ENCODE peak calls at places on chromosomes 6 and 20, in five cellular contexts. W is GM23248, V is MM.1S, P is hepatocyte, S is PC-9. E is an unnamed sample.
A peak's percentile ranks its signal among the peaks of the same experiment; 100 is the strongest.

GRCh38 chr6:137904822-137905617 is 38.0 kb downstream of the TNFAIP3 start:
- DNase-seq in S (no peak), P (no peak), W (peak; percentile 88), V (no peak), E (no peak)

GRCh38 chr6:30520480-30520992 is 31.2 kb downstream of the HLA-E start:
- DNase-seq in W (no peak), V (no peak), S (peak; percentile 55), P (no peak), E (no peak)

GRCh38 chr6:143901885-143902708 is 37.8 kb downstream of the ZC2HC1B start:
- DNase-seq in P (peak; percentile 34), W (peak; percentile 3), S (no peak), V (peak; percentile 70), E (no peak)

GRCh38 chr20:59412896-59413295 is 112.5 kb downstream of the EDN3 start:
- DNase-seq in V (no peak), P (peak; percentile 34), W (no peak), S (no peak), E (no peak)

GRCh38 chr6:166591961-166592520 is 5.6 kb upstream of the RAMACL start:
- DNase-seq in S (no peak), V (no peak), P (no peak), W (no peak), E (no peak)

GRCh38 chr6:6810727-6811126 is 222.2 kb downstream of the LY86 start:
- DNase-seq in V (peak; percentile 55), S (no peak), P (no peak), W (no peak), E (no peak)

GRCh38 chr20:36315545-36316351 is 9.6 kb downstream of the DLGAP4 start:
- DNase-seq in P (no peak), V (no peak), W (no peak), S (no peak), E (no peak)

GRCh38 chr20:50837532-50838321 is 42.9 kb downstream of the BCAS4 start:
- DNase-seq in V (no peak), P (peak; percentile 75), W (peak; percentile 93), S (no peak), E (no peak)

GRCh38 chr6:157514659-157515496 is 133.9 kb downstream of the ZDHHC14 start:
- DNase-seq in V (no peak), S (peak; percentile 67), P (peak; percentile 35), W (peak; percentile 83), E (no peak)

GRCh38 chr6:30238178-30238795 is 25.1 kb upstream of the TRIM26 start:
- DNase-seq in S (no peak), P (peak; percentile 23), V (peak; percentile 31), W (peak; percentile 42), E (peak; percentile 27)

GRCh38 chr6:70396796-70397729 is 16.2 kb upstream of the FAM135A start:
- DNase-seq in S (peak; percentile 63), V (no peak), P (no peak), W (no peak), E (no peak)

GRCh38 chr6:157244175-157244574 is 79.1 kb downstream of the TMEM242 start:
- DNase-seq in P (peak; percentile 53), V (no peak), S (no peak), W (peak; percentile 97), E (no peak)

GRCh38 chr20:63771046-63771707 is 31.6 kb downstream of the SLC2A4RG start:
- DNase-seq in S (no peak), P (no peak), V (no peak), W (no peak), E (no peak)

GRCh38 chr20:50930139-50931047 is 844 bp downstream of the ADNP start:
- DNase-seq in V (peak; percentile 28), S (no peak), W (peak; percentile 64), P (peak; percentile 62), E (no peak)

GRCh38 chr6:41367700-41368099 is 32.3 kb downstream of the NCR2 start:
- DNase-seq in S (peak; percentile 37), P (peak; percentile 87), W (peak; percentile 70), V (no peak), E (peak; percentile 60)

GRCh38 chr20:48632825-48633619 is 194.8 kb downstream of the PREX1 start:
- DNase-seq in S (no peak), P (no peak), V (no peak), W (no peak), E (no peak)

GRCh38 chr6:65229768-65230167 is 477.3 kb downstream of the EYS start:
- DNase-seq in P (no peak), W (no peak), V (no peak), S (no peak), E (no peak)

GRCh38 chr6:95091823-95092436 is 485.4 kb upstream of the MANEA start:
- DNase-seq in P (peak; percentile 65), S (no peak), V (peak; percentile 63), W (peak; percentile 66), E (peak; percentile 57)

GRCh38 chr6:157209865-157210530 is 113.3 kb downstream of the TMEM242 start:
- DNase-seq in V (no peak), P (no peak), W (no peak), S (no peak), E (no peak)

GRCh38 chr6:5481024-5481423 is 219.7 kb downstream of the FARS2 start:
- DNase-seq in W (no peak), V (no peak), P (no peak), S (no peak), E (no peak)

GRCh38 chr6:44504321-44504761 is 116.8 kb downstream of the CDC5L start:
- DNase-seq in S (no peak), V (no peak), W (no peak), P (no peak), E (no peak)

GRCh38 chr6:44507014-44507413 is 119.5 kb downstream of the CDC5L start:
- DNase-seq in W (no peak), S (no peak), V (no peak), P (no peak), E (no peak)

GRCh38 chr6:44505751-44506150 is 118.2 kb downstream of the CDC5L start:
- DNase-seq in S (no peak), P (no peak), V (no peak), W (no peak), E (no peak)

GRCh38 chr6:44500074-44500473 is 112.6 kb downstream of the CDC5L start:
- DNase-seq in W (no peak), P (no peak), S (no peak), V (no peak), E (no peak)

GRCh38 chr6:44503471-44503870 is 116.0 kb downstream of the CDC5L start:
- DNase-seq in P (no peak), W (no peak), V (no peak), S (no peak), E (no peak)
- H3K9me2 ChIP-seq in P (no peaks in the 10 kb centered on the region), W (no peaks in the 10 kb centered on the region), V (no peaks in the 10 kb centered on the region), S (no peaks in the 10 kb centered on the region), E (no peaks in the 10 kb centered on the region)

GRCh38 chr20:57326667-57327455 is 2.7 kb upstream of the SPO11 start:
- DNase-seq in P (peak; percentile 65), S (peak; percentile 99), V (peak; percentile 34), W (no peak), E (peak; percentile 33)

GRCh38 chr20:57327820-57328219 is 1.8 kb upstream of the SPO11 start:
- DNase-seq in W (no peak), V (no peak), S (no peak), P (no peak), E (no peak)

GRCh38 chr20:57329608-57330221 is at the start of gene SPO11:
- DNase-seq in P (peak; percentile 26), V (peak; percentile 28), W (no peak), S (no peak), E (no peak)

GRCh38 chr20:57332105-57333089 is 2.8 kb downstream of the SPO11 start:
- DNase-seq in V (peak; percentile 27), P (peak; percentile 43), W (no peak), S (peak; percentile 44), E (no peak)

GRCh38 chr20:57330998-57331397 is 1.4 kb downstream of the SPO11 start:
- DNase-seq in S (no peak), V (no peak), P (no peak), W (peak; percentile 75), E (no peak)
- TF ChIP-seq EZH2 in S (no peak), V (no peak), P (no peak), W (no peak), E (no peak)

DNA sequence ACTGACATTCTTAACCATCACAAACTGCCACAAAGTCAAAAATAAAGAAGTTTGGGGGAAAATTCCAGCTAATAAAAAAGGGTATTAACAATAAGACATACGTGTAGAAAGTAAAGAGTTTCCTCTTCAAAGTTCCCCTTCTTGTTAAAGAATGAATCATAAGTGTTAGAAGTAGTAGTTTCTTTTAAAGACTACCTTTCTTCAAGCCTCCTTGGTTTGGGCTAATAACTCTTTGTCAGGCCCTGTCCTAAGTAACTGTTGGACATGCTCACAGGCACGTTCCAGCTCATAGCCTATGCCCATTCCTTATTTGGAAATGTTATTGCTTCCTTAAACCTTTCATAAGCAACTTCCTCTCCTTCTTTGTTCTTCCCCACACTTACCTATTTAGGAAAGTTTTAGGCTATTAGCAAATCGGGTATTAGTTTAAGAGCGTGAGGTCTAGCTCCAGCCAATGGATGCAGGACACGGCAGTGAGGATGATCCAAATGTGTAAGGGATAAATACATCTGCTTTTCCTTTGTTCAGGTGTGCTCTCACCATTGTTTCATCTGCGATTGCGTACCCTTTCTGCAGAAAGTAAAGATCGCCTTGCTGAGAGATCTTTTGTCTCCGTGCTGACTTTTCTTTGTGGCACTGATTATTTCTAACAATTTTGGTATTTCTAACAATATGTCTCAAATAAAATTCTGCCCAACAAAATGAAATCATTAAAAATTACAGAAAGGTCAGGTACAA is 64.9 kb downstream of the CHD6 start:
- DNase-seq in P (no peak), V (no peak), S (no peak), W (no peak), E (no peak)
- H3K9me2 ChIP-seq in P (no peaks in the 10 kb centered on the region), V (no peaks in the 10 kb centered on the region), S (no peaks in the 10 kb centered on the region), W (no peaks in the 10 kb centered on the region), E (no peaks in the 10 kb centered on the region)

GRCh38 chr6:10418361-10418861 is 3.5 kb upstream of the TFAP2A start:
- DNase-seq in P (no peak), S (no peak), W (no peak), V (no peak), E (no peak)

GRCh38 chr6:10417681-10418104 is 2.8 kb upstream of the TFAP2A start:
- DNase-seq in P (no peak), W (no peak), V (no peak), S (no peak), E (no peak)

GRCh38 chr6:10420546-10421507 is 6.0 kb upstream of the TFAP2A start:
- DNase-seq in W (no peak), S (no peak), V (no peak), P (peak; percentile 58), E (no peak)

GRCh38 chr6:10419749-10420545 is 5.1 kb upstream of the TFAP2A start:
- DNase-seq in V (no peak), P (no peak), W (peak; percentile 60), S (peak; percentile 58), E (no peak)

DNA sequence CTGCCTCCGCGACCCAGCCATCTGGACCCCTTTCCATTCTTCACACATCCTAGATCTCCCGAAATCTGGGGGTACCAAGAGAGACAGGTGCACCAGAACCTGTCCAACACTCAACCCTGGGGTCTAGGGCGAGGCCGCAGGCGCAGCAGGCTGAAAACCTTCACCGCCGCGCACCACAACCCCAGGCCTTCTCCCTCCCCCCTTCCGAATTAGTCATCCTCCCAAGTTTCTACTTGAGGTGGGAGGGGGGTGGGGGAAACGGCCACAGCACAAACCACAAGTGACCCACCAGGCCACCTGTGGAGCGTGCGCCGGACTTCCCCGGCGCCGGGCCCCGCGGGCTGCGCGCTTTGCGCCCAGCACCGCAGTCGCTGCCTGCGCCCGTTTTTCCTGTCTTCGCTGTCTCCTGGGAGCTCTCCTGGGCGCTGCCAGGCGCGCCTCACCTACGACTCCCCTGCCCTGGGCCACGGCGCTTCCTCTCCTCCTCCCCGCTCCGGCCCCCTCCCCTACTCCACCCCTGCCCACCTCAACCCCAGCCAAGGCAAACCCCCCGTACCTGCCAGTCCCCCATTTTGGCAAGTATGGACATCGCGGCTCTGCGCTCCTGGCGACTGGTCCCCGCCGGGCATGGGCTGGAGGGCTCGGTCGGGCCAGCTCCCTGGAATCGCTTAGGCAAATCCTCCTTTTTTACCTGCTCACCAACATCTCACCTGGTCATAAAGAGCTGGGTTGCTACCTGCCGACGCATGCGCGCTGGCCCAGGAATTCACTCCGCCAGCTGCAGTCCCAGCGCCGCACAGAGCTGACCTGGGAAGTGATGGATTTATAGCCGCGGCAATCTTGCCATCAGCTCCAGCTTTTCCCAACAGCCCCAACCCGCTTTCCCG is 4.2 kb upstream of the TFAP2A start:
- DNase-seq in V (no peak), S (peak; percentile 78), W (no peak), P (peak; percentile 82), E (no peak)
- TF ChIP-seq EZH2 in V (no peak), S (no peak), W (no peak), P (no peak), E (no peak)

E was measured in HCT116.